ENCODE peak calls at places on chromosome 11, in seven cellular contexts. Z, O, D, E, J, U and N are unnamed samples.

GRCh38 chr11:28858076-28858475 is 749.9 kb downstream of the METTL15 start:
- DNase-seq in O (no peak), D (no peak), J (no peak), E (no peak), U (peak; percentile 38), Z (no peak), N (no peak)

GRCh38 chr11:77089004-77089545 is 13.6 kb upstream of the OMP start:
- DNase-seq in O (no peak), E (no peak), U (no peak), D (no peak), Z (no peak), J (peak; percentile 2), N (no peak)

GRCh38 chr11:65884716-65885092 is 3.6 kb downstream of the FIBP start:
- DNase-seq in J (peak; percentile 84), O (peak; percentile 60), E (peak; percentile 80), Z (peak; percentile 83), D (peak; percentile 76), U (peak; percentile 80), N (no peak)

GRCh38 chr11:67266424-67267187 is at the start of gene GRK2:
- DNase-seq in D (no peak), J (peak; percentile 58), Z (peak; percentile 52), E (no peak), O (peak; percentile 40), U (peak; percentile 49), N (no peak)

GRCh38 chr11:102528618-102529017 is 1.9 kb downstream of the MMP7 start:
- DNase-seq in U (no peak), J (no peak), O (no peak), E (no peak), D (no peak), Z (no peak), N (no peak)

GRCh38 chr11:122758974-122759373 is 79.3 kb upstream of the CRTAM start:
- DNase-seq in O (no peak), E (no peak), J (no peak), Z (no peak), U (no peak), D (no peak), N (peak; percentile 73)

GRCh38 chr11:575324-575995 is 810 bp upstream of the PHRF1 start:
- DNase-seq in Z (no peak), E (no peak), U (peak; percentile 32), J (no peak), O (peak; percentile 77), D (peak; percentile 82), N (no peak)

GRCh38 chr11:61958590-61958989 is 8.4 kb downstream of the BEST1 start:
- DNase-seq in D (no peak), E (no peak), U (no peak), J (no peak), O (peak; percentile 7), Z (no peak), N (no peak)

GRCh38 chr11:132821027-132821426 is 711.3 kb downstream of the OPCML start:
- DNase-seq in D (no peak), J (no peak), Z (no peak), O (no peak), U (peak; percentile 28), E (no peak), N (no peak)

GRCh38 chr11:25769287-25769686 is 562.6 kb upstream of the ANO3 start:
- DNase-seq in Z (no peak), U (peak; percentile 78), D (no peak), E (no peak), J (no peak), O (no peak), N (no peak)

GRCh38 chr11:46472662-46472994 is 81.1 kb upstream of the CHRM4 start:
- DNase-seq in E (no peak), O (peak; percentile 29), D (peak; percentile 52), Z (peak; percentile 46), J (no peak), U (no peak), N (no peak)

GRCh38 chr11:66554602-66555001 is 7.9 kb downstream of the ACTN3 start:
- DNase-seq in J (no peak), O (no peak), Z (no peak), E (no peak), U (no peak), D (no peak), N (no peak)

GRCh38 chr11:60993611-60994010 is 22.1 kb downstream of the CD6 start:
- DNase-seq in U (no peak), E (no peak), D (no peak), Z (no peak), J (no peak), O (no peak), N (no peak)

GRCh38 chr11:12765428-12765827 is 91.2 kb downstream of the TEAD1 start:
- DNase-seq in Z (no peak), U (peak; percentile 67), D (peak; percentile 24), J (peak; percentile 32), E (no peak), O (no peak), N (no peak)

GRCh38 chr11:108019870-108020540 is 11.3 kb downstream of the CUL5 start:
- DNase-seq in E (no peak), D (no peak), Z (no peak), O (no peak), J (no peak), U (peak; percentile 72), N (no peak)

GRCh38 chr11:409008-409599 is 5.7 kb downstream of the SIGIRR start:
- DNase-seq in J (no peak), E (no peak), D (no peak), U (no peak), Z (no peak), O (no peak), N (no peak)

GRCh38 chr11:70173018-70173417 is 30.1 kb upstream of the FADD start:
- DNase-seq in D (no peak), Z (no peak), U (peak; percentile 27), O (no peak), E (no peak), J (no peak), N (no peak)

GRCh38 chr11:23364076-23364475 is 503.8 kb upstream of the CCDC179 start:
- DNase-seq in D (no peak), O (no peak), Z (no peak), U (no peak), J (no peak), E (no peak), N (no peak)

GRCh38 chr11:44453871-44454270 is 111.6 kb upstream of the CD82 start:
- DNase-seq in J (no peak), Z (no peak), E (no peak), D (no peak), O (no peak), U (no peak), N (no peak)

GRCh38 chr11:107898270-107898669 is 30.0 kb upstream of the RAB39A start:
- DNase-seq in J (no peak), U (peak; percentile 85), Z (no peak), D (no peak), O (no peak), E (no peak), N (peak; percentile 48)

GRCh38 chr11:46615756-46616155 is 1.3 kb downstream of the HARBI1 start:
- DNase-seq in Z (no peak), U (no peak), O (no peak), J (no peak), E (no peak), D (no peak), N (no peak)

GRCh38 chr11:9230291-9230690 is 34.9 kb downstream of the DENND5A start:
- DNase-seq in Z (no peak), E (no peak), O (no peak), D (no peak), U (no peak), J (no peak), N (no peak)

GRCh38 chr11:124799384-124800225 is 601 bp downstream of the MSANTD2 start:
- DNase-seq in D (peak; percentile 52), Z (peak; percentile 28), O (peak; percentile 19), J (peak; percentile 40), U (peak; percentile 30), E (peak; percentile 34), N (no peak)

DNA sequence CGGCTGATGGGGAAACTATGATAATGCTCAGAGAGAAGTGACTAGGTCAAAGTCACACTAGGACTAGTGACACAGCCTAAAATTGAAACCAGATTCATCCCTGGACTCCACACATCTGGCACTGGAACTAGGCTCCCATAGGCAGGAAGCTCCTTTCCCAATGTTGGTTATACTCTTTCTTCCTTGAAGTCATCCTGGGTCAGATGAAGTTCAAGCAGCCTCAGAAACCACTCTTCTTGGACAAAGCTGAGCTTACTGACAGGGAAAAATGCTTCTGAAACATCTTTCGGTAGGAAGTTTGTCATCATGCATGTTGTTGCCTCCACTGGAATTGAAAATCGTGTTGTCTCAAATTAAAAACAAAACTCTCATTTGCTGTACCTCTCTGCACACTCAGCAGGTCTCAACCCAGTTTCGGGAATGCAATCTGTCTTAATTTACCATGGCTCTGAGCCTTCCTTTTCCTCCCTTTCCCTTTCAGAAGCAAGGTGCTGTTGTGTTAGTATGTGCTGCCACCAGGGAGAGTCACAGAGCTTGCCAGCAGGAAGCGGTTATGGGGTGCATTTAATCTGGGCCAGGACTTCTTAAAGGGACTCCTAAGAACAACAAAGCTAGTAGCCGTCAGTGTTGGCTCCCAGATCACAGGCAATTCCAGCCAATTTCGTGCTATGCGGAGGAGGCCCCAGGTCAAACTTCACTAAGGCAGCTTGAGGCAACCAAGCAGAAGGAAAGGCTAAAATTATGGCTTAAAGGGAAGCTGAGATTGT is 384.8 kb downstream of the TENM4 start:
- DNase-seq in D (no peak), J (no peak), E (no peak), O (no peak), U (peak; percentile 52), Z (no peak), N (peak; percentile 86)
- TF ChIP-seq CTCF in D (no peak), J (no peak), E (no peak), O (no peak), U (peak; percentile 45), Z (no peak), N (peak; percentile 48)

DNA sequence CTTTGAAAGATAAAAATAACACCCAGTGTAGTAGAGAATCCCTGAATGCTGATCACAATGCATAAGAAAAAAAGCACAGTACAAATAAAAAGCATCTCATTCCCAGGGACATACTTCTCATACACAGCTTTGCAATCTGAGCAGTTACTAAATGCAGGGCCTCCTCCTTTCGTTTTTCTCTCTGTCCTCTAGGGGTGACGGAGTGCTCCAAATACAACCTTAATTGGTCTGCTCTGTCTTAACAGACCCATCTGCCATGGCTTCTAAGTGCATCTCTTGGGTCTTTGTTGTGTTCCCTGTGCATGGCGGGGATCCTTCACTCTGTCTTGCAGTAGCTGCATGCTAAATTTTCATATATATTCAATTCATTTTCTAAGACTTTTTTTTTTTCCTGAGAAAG is 1114.2 kb upstream of the RAG2 start:
- DNase-seq in Z (no peak), U (peak; percentile 51), J (peak; percentile 3), O (no peak), D (no peak), E (no peak), N (no peak)
- TF ChIP-seq CTCF in Z (no peak), U (peak; percentile 50), J (peak; percentile 17), O (no peak), D (no peak), E (peak; percentile 17), N (peak; percentile 37)

DNA sequence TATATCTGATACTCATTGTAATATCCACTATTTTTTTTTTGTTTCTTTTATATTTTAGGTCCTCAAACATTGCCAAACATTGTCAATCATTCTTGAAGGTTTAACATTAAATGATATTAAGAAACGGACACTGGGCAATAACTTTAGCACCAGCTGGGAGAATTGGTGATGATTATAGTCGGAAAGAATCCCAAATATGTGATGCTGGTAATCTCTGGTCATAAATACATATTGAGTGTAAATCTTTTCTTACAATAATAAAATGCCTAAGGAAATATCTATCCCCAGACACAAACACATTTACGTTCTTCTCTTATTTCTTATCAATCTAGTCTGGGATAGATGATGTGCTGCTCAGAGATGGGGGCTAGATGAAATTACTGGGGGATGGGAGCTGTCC is 25.2 kb downstream of the OR51E2 start:
- DNase-seq in E (no peak), U (peak; percentile 29), Z (no peak), J (no peak), D (no peak), O (no peak), N (no peak)
- TF ChIP-seq CTCF in E (no peak), U (no peak), Z (no peak), J (no peak), D (no peak), O (no peak), N (no peak)

GRCh38 chr11:126348806-126349582 is 6.5 kb upstream of the ST3GAL4 start:
- DNase-seq in Z (no peak), J (no peak), O (no peak), U (peak; percentile 60), E (no peak), D (no peak), N (no peak)
- TF ChIP-seq CTCF in Z (no peak), J (no peak), O (no peak), U (no peak), E (no peak), D (no peak), N (no peak)